ENCODE peak calls at places on chromosomes 12 and 14, in six cellular contexts. D is fibroblast of lung; H is activated CD4-positive, CD25-positive, alpha-beta regulatory T cell treated with anti-CD3 and anti-CD28 coated beads, Interleukin-2, amount 50 U/mL, for 16 hours; B is upper lobe of left lung; A is colonic mucosa; Z is EH. C is an unnamed sample.

GRCh38 chr12:113149361-113150150 is at the start of gene CFAP73:
- DNase-seq in D (peak; percentile 85), H (no peak), B (peak; percentile 51), A (peak; percentile 60), Z (peak; percentile 92), C (peak; percentile 94)

GRCh38 chr12:64083285-64084210 is 138.5 kb downstream of the KICS2 start:
- DNase-seq in D (peak; percentile 93), H (no peak), B (peak; percentile 78), A (peak; percentile 87), Z (peak; percentile 94), C (peak; percentile 72)

GRCh38 chr12:76109879-76110278 is 25.4 kb upstream of the NAP1L1 start:
- DNase-seq in D (no peak), H (no peak), B (no peak), A (no peak), Z (peak; percentile 12), C (no peak)

GRCh38 chr14:97393244-97393643 is 596.1 kb downstream of the VRK1 start:
- DNase-seq in D (no peak), H (no peak), B (no peak), A (no peak), Z (no peak), C (no peak)

GRCh38 chr14:103688906-103689902 is 26.0 kb downstream of the XRCC3 start:
- DNase-seq in D (peak; percentile 81), H (no peak), B (peak; percentile 74), A (no peak), Z (peak; percentile 78), C (peak; percentile 53)

GRCh38 chr12:39369756-39370155 is 73.2 kb downstream of the KIF21A start:
- DNase-seq in D (no peak), H (no peak), B (no peak), A (no peak), Z (no peak), C (no peak)

GRCh38 chr14:32331227-32331597 is 2.1 kb downstream of the AKAP6 start:
- DNase-seq in D (no peak), H (no peak), B (no peak), A (no peak), Z (no peak), C (no peak)

GRCh38 chr14:105307052-105307727 is 6.4 kb upstream of the BRF1 start:
- DNase-seq in D (no peak), H (no peak), B (no peak), A (no peak), Z (no peak), C (no peak)

GRCh38 chr12:80282761-80283160 is 161.3 kb upstream of the PTPRQ start:
- DNase-seq in D (peak; percentile 20), H (no peak), B (no peak), A (no peak), Z (peak; percentile 37), C (no peak)

C was measured in AG08395.